ENCODE peak calls at places on chromosomes 11 and 22, in four cellular contexts. G is heart left ventricle, M is right lobe of liver, N is fibroblast of lung. B is an unnamed sample. For H3K27me3, the result is how much of the 10 kb centered on the place peaks cover.

GRCh38 chr11:126411971-126412381 is 56.5 kb downstream of the ST3GAL4 start:
- DNase-seq in G (peak), M (no peak), N (no peak), B (no peak)

GRCh38 chr11:76369406-76369805 is 11.5 kb downstream of the THAP12 start:
- DNase-seq in G (no peak), M (no peak), N (no peak), B (no peak)

GRCh38 chr22:44585559-44586121 is 87.6 kb upstream of the RTL6 start:
- DNase-seq in G (peak), M (peak), N (no peak), B (no peak)

GRCh38 chr11:68398870-68399865 is 61.4 kb upstream of the PPP6R3 start:
- DNase-seq in G (peak), M (no peak), N (no peak), B (no peak)

GRCh38 chr11:93648168-93648567 is 13.3 kb upstream of the CEP295 start:
- DNase-seq in G (no peak), M (no peak), N (peak), B (peak)

GRCh38 chr22:26259510-26259909 is 90.2 kb downstream of the SEZ6L start:
- DNase-seq in G (peak), M (no peak), N (no peak), B (peak)

GRCh38 chr11:19890308-19890707 is 177.7 kb downstream of the NAV2 start:
- DNase-seq in G (no peak), M (no peak), N (peak), B (peak)

GRCh38 chr11:125371451-125371935 is 124.6 kb downstream of the FEZ1 start:
- DNase-seq in G (peak), M (no peak), N (no peak), B (no peak)

GRCh38 chr11:304061-304506 is 3.5 kb upstream of the IFITM2 start:
- DNase-seq in G (no peak), M (peak), N (no peak), B (no peak)

GRCh38 chr22:37604074-37604473 is 4.6 kb upstream of the GGA1 start:
- DNase-seq in G (no peak), M (no peak), N (no peak), B (no peak)

GRCh38 chr11:128483211-128483788 is 104.1 kb downstream of the ETS1 start:
- DNase-seq in G (no peak), M (no peak), N (no peak), B (no peak)

GRCh38 chr11:110311783-110312578 is 15.6 kb upstream of the RDX start:
- DNase-seq in G (no peak), M (no peak), N (peak), B (peak)

GRCh38 chr11:44643207-44643606 is 77.7 kb downstream of the CD82 start:
- DNase-seq in G (no peak), M (no peak), N (no peak), B (no peak)

GRCh38 chr11:64659417-64660144 is 63.4 kb downstream of the NRXN2 start:
- DNase-seq in G (no peak), M (peak), N (peak), B (peak)

GRCh38 chr22:27115816-27116256 is 458.4 kb downstream of the MIAT start:
- DNase-seq in G (no peak), M (no peak), N (no peak), B (peak)

GRCh38 chr11:7635137-7635536 is 38.2 kb downstream of the CYB5R2 start:
- DNase-seq in G (peak), M (peak), N (no peak), B (no peak)

GRCh38 chr11:128720522-128720985 is 26.7 kb downstream of the FLI1 start:
- DNase-seq in G (no peak), M (no peak), N (no peak), B (no peak)

GRCh38 chr11:107757661-107758060 is 45.8 kb upstream of the SLN start:
- DNase-seq in G (no peak), M (no peak), N (no peak), B (no peak)

GRCh38 chr11:119888119-119888518 is 159.1 kb upstream of the NECTIN1 start:
- DNase-seq in G (no peak), M (no peak), N (no peak), B (no peak)

GRCh38 chr11:6900327-6900999 is 8.2 kb upstream of the OR2D2 start:
- DNase-seq in G (no peak), M (no peak), N (no peak), B (peak)

GRCh38 chr11:46410021-46410420 is 18.4 kb upstream of the CHRM4 start:
- DNase-seq in G (no peak), M (no peak), N (peak), B (no peak)

GRCh38 chr11:57883630-57884029 is 122.0 kb downstream of the CTNND1 start:
- DNase-seq in G (no peak), M (no peak), N (no peak), B (no peak)

GRCh38 chr11:82927264-82927880 is 25.8 kb downstream of the DDIAS start:
- DNase-seq in G (no peak), M (no peak), N (peak), B (peak)

GRCh38 chr11:86509579-86509978 is 134.9 kb downstream of the CCDC81 start:
- DNase-seq in G (no peak), M (no peak), N (no peak), B (no peak)

GRCh38 chr11:107247189-107247588 is 210.4 kb downstream of the CWF19L2 start:
- DNase-seq in G (no peak), M (no peak), N (no peak), B (no peak)

GRCh38 chr11:1501421-1502167 is 15.0 kb upstream of the MOB2 start:
- DNase-seq in G (peak), M (peak), N (no peak), B (no peak)

GRCh38 chr22:27802389-27803079 is 978 bp upstream of the MN1 start:
- DNase-seq in G (no peak), M (peak), N (no peak), B (no peak)

GRCh38 chr11:116394022-116394421 is 378.8 kb downstream of the BUD13 start:
- DNase-seq in G (no peak), M (no peak), N (no peak), B (no peak)

GRCh38 chr11:31355131-31355530 is 14.4 kb downstream of the DCDC1 start:
- DNase-seq in G (no peak), M (no peak), N (peak), B (peak)

GRCh38 chr11:58616594-58616993 is 5.9 kb upstream of the CNTF start:
- DNase-seq in G (peak), M (no peak), N (peak), B (peak)

GRCh38 chr11:63709336-63709735 is 28.0 kb downstream of the RTN3 start:
- DNase-seq in G (no peak), M (no peak), N (peak), B (no peak)

DNA sequence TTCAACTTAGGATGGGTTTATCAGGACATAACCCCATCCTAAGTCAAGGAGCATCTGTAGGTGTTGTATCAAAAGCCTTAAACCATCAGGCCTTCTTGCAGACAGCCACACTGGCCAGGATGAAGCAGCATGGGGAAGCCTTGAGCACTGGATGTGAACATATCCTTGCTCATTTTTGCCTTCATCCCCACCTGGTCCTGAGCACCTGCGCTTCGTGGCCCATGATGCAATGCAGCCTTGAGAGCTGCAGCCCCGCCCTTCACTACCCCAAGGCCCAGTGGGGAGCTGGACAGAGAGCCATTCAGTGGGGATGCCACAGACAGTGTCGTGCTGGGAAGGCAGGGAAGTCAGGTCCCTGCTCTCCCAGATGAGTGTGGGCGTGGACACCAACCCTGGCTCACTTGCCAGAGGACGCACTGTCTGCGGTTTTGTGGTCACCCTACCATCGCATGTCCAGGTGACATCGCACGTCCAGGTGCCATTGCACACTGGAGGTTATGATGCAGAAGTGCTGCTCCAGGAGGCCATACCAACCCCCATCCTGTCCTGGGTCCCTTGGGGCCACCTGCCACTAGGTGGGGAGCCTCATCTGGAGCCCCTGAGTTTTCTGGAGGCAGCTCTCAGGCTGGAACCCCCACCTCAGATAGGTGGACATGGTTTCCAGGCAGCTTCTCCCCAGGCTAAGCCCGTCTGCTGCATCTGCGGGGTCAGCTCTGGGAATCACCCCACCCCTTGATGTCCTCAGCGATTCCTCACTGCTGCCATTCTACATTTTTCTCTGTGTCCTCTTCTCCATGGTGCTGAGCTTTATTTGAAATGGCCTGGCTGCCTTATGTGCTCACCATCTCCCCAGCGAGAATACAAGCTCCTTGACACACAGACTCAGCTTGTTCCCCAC is 14.4 kb downstream of the GNAZ start:
- DNase-seq in G (no peak), M (no peak), N (no peak), B (no peak)
- H3K27me3 ChIP-seq in G (under half), M (under half), N (under half), B (under half)

GRCh38 chr11:66493124-66493523 is 12.9 kb downstream of the DPP3 start:
- DNase-seq in G (no peak), M (no peak), N (no peak), B (no peak)

GRCh38 chr11:66495401-66495844 is 15.0 kb upstream of the BBS1 start:
- DNase-seq in G (no peak), M (no peak), N (no peak), B (no peak)

GRCh38 chr11:66492161-66492865 is 12.1 kb downstream of the DPP3 start:
- DNase-seq in G (no peak), M (no peak), N (no peak), B (no peak)

GRCh38 chr11:66494935-66495334 is 14.7 kb downstream of the DPP3 start:
- DNase-seq in G (no peak), M (no peak), N (no peak), B (no peak)

GRCh38 chr11:66494458-66494857 is 14.2 kb downstream of the DPP3 start:
- DNase-seq in G (no peak), M (no peak), N (no peak), B (no peak)
- TF ChIP-seq CTCF in G (no peak), M (no peak), N (no peak), B (no peak)

DNA sequence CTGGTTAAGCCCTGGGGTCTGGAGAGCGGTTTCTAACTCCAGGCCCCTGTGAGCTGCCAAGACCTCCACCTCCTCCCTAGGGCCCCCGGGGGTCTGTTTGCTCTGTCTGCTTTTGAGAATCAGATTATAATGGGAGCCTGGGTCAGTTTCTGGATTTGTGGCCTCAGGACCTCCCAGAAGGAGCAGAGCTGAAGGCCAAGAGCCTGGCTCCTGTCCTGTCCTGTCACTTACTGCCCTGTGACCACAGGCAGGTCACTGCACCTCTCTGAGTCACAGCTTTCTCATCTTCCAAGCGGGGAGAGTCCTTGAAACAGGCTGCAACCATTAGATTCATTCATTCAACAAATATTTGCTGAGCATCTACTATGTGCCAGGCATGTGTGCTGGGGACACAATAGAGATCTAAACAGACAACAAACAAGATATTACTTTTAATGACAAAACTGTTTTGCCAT is 87.3 kb upstream of the FGF3 start:
- DNase-seq in G (peak), M (no peak), N (no peak), B (peak)
- H3K27me3 ChIP-seq in G (under half), M (under half), N (under half), B (under half)

DNA sequence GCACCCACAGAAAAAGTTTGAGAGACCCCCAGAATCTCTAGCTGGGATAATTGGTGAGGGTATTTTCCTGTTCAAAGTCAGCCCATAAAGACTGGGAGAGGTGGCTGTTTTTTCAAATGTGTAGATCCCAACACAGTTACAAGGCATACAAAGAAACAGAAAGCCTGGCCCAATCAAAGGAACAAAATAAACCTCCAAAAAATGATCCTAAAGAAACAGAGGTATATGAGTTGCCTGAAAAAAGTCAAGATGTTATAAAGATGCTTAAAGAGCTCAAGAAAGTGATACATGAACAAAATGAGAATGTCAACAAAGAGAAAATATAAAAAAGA is 40.2 kb upstream of the MMP12 start:
- DNase-seq in G (no peak), M (no peak), N (no peak), B (no peak)
- TF ChIP-seq CTCF in G (peak), M (no peak), N (no peak), B (no peak)

GRCh38 chr11:2859706-2860037 is 25.9 kb downstream of the CDKN1C start:
- DNase-seq in G (no peak), M (no peak), N (no peak), B (no peak)

GRCh38 chr11:2864890-2865289 is 20.7 kb downstream of the CDKN1C start:
- DNase-seq in G (no peak), M (no peak), N (peak), B (no peak)

GRCh38 chr11:2862950-2863618 is 22.5 kb downstream of the CDKN1C start:
- DNase-seq in G (no peak), M (no peak), N (no peak), B (no peak)

GRCh38 chr11:2860636-2861035 is 24.9 kb downstream of the CDKN1C start:
- DNase-seq in G (no peak), M (no peak), N (peak), B (no peak)

GRCh38 chr11:2862395-2862949 is 23.1 kb downstream of the CDKN1C start:
- DNase-seq in G (no peak), M (no peak), N (no peak), B (no peak)
- H3K27me3 ChIP-seq in G (under half), M (under half), N (under half), B (under half)

DNA sequence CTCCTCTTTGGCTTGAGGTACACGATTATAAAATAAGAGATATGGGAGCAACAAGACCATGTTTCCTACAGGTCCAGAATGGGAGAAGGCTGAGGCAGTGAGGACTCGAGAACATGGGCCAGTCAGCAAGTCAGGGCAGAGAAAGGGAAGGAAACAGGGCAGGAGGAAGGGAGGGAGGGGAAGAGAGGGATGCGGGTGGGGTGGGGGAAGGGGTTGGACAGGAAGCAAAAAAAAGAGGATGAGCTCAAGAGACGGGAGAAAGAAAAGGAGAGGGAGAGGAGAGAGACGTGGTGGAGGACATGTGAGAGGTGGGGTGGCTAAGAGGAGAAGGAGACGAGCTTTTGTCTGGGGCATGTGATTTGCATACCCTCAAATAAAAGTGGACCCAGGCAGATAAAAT is 389.5 kb upstream of the B3GAT1 start:
- DNase-seq in G (no peak), M (no peak), N (no peak), B (no peak)
- TF ChIP-seq CTCF in G (no peak), M (no peak), N (no peak), B (no peak)

B was measured in bronchial epithelial cell.